ENCODE peak calls at places on chromosomes 16 and 17, in six cellular contexts. K is heart left ventricle; Z is stimulated activated CD8-positive, alpha-beta memory T cell treated with anti-CD3 and anti-CD28 coated beads, Interleukin-4, amount 100 ng/mL, for 1 hour; P is cardiac fibroblast; J is mammary epithelial cell; S is NCI-H1417. B is an unnamed sample.

GRCh38 chr16:27922433-27922832 is 141.1 kb downstream of the GSG1L start:
- DNase-seq in J (no peak), S (no peak), P (no peak), Z (no peak), K (no peak), B (no peak)

GRCh38 chr16:24309222-24309905 is 53.2 kb downstream of the CACNG3 start:
- DNase-seq in J (peak; percentile 44), P (peak; percentile 15), K (no peak), Z (no peak), S (no peak), B (no peak)

GRCh38 chr16:11390573-11391495 is 45.6 kb downstream of the RMI2 start:
- DNase-seq in Z (no peak), K (no peak), S (peak; percentile 83), P (no peak), J (no peak), B (no peak)

GRCh38 chr17:78998311-78999055 is 11.1 kb downstream of the CANT1 start:
- DNase-seq in J (no peak), K (peak; percentile 86), Z (no peak), S (no peak), P (peak; percentile 27), B (no peak)

GRCh38 chr17:27038676-27039075 is 255.2 kb upstream of the WSB1 start:
- DNase-seq in Z (no peak), K (no peak), J (no peak), P (no peak), S (no peak), B (no peak)

GRCh38 chr16:86825631-86826030 is 247.3 kb downstream of the FOXL1 start:
- DNase-seq in J (no peak), K (no peak), P (no peak), Z (no peak), S (no peak), B (no peak)

GRCh38 chr17:9644910-9645751 is at the start of gene USP43:
- DNase-seq in J (peak; percentile 81), Z (no peak), S (peak; percentile 80), K (no peak), P (peak; percentile 3), B (no peak)

GRCh38 chr16:56912746-56913703 is 18.9 kb upstream of the HERPUD1 start:
- DNase-seq in K (no peak), P (peak; percentile 72), J (peak; percentile 54), S (no peak), Z (no peak), B (no peak)

GRCh38 chr16:11319529-11320146 is 25.6 kb upstream of the RMI2 start:
- DNase-seq in Z (no peak), P (no peak), K (no peak), S (peak; percentile 2), J (no peak), B (peak; percentile 40)

B was measured in COLO829.